ENCODE peak calls at places on chromosomes 3 and 15, in ten cellular contexts. U is AG09319; V is GM13977; O is kidney; N is IMR-90; T is NCI-H1694 treated with DMSO at 0.1 percent for 48 hours; B is mesenteric fat pad; Q is immature natural killer cell; C is stimulated activated CD8-positive, alpha-beta memory T cell treated with anti-CD3 and anti-CD28 coated beads, Interleukin-15, amount 100 ng/mL, for 1 hour; X is progenitor cell of endocrine pancreas. W is an unnamed sample.
A peak's percentile ranks its signal among the peaks of the same experiment; 100 is the strongest.

GRCh38 chr15:79209690-79210089 is 72.8 kb upstream of the ANKRD34C start:
- DNase-seq in U (no peak), V (no peak), O (no peak), N (no peak), T (no peak), B (no peak), Q (no peak), C (no peak), X (peak; percentile 34), W (no peak)

GRCh38 chr3:33377931-33378330 is 62.3 kb downstream of the UBP1 start:
- DNase-seq in U (no peak), V (no peak), O (no peak), N (peak; percentile 84), T (no peak), B (no peak), Q (no peak), C (no peak), X (no peak), W (no peak)

GRCh38 chr3:61908344-61908743 is 347.0 kb downstream of the PTPRG start:
- DNase-seq in U (no peak), V (no peak), O (no peak), N (peak; percentile 64), T (no peak), B (no peak), Q (no peak), C (no peak), X (no peak), W (no peak)

GRCh38 chr3:44554626-44555592 is at the start of gene ZKSCAN7:
- DNase-seq in U (no peak), V (peak; percentile 81), O (peak; percentile 86), N (peak; percentile 40), T (no peak), B (peak; percentile 91), Q (peak; percentile 55), C (peak; percentile 18), X (peak; percentile 74), W (peak; percentile 4)

GRCh38 chr3:194003128-194004057 is 132.6 kb upstream of the HES1 start:
- DNase-seq in U (peak; percentile 69), V (peak; percentile 82), O (peak; percentile 97), N (peak; percentile 87), T (no peak), B (peak; percentile 95), Q (no peak), C (no peak), X (peak; percentile 33), W (peak; percentile 82)

GRCh38 chr15:99137111-99137546 is 32.2 kb downstream of the SYNM start:
- DNase-seq in U (no peak), V (no peak), O (no peak), N (no peak), T (no peak), B (peak; percentile 83), Q (no peak), C (no peak), X (no peak), W (peak; percentile 73)

GRCh38 chr3:46209751-46210470 is 1.8 kb upstream of the CCR1 start:
- DNase-seq in U (no peak), V (no peak), O (no peak), N (peak; percentile 15), T (no peak), B (no peak), Q (no peak), C (no peak), X (no peak), W (no peak)

GRCh38 chr3:51710631-51711351 is 3.9 kb downstream of the GRM2 start:
- DNase-seq in U (no peak), V (no peak), O (peak; percentile 35), N (no peak), T (no peak), B (peak; percentile 78), Q (no peak), C (no peak), X (no peak), W (no peak)